ENCODE peak calls at places on chromosomes 12 and 14, in eight cellular contexts. V, B, G, W, O, P, A and X are unnamed samples.

GRCh38 chr12:94057262-94058151 is 90.9 kb upstream of the PLXNC1 start:
- DNase-seq in V (no peak), B (no peak), G (peak; percentile 60), W (no peak), O (no peak), P (no peak), A (no peak), X (no peak)

GRCh38 chr12:127944211-127944899 is 322.6 kb upstream of the TMEM132C start:
- DNase-seq in V (no peak), B (no peak), G (no peak), W (no peak), O (no peak), P (no peak), A (no peak), X (no peak)

GRCh38 chr14:36346052-36346451 is 25.6 kb upstream of the MBIP start:
- DNase-seq in V (no peak), B (no peak), G (no peak), W (no peak), O (no peak), P (no peak), A (no peak), X (no peak)

GRCh38 chr12:124616394-124617343 is 49.3 kb upstream of the NCOR2 start:
- DNase-seq in V (no peak), B (no peak), G (no peak), W (no peak), O (no peak), P (no peak), A (no peak), X (no peak)

GRCh38 chr12:3033538-3033865 is 43.7 kb upstream of the TSPAN9 start:
- DNase-seq in V (no peak), B (no peak), G (no peak), W (no peak), O (no peak), P (no peak), A (no peak), X (no peak)

GRCh38 chr14:103128631-103129300 is 5.5 kb downstream of the TNFAIP2 start:
- DNase-seq in V (no peak), B (peak; percentile 17), G (no peak), W (no peak), O (peak; percentile 35), P (no peak), A (no peak), X (no peak)

GRCh38 chr12:40158592-40159111 is 52.8 kb upstream of the SLC2A13 start:
- DNase-seq in V (no peak), B (no peak), G (no peak), W (no peak), O (peak; percentile 99), P (no peak), A (peak; percentile 40), X (peak; percentile 74)

GRCh38 chr12:131894981-131895639 is 688 bp downstream of the ULK1 start:
- DNase-seq in V (no peak), B (no peak), G (no peak), W (no peak), O (no peak), P (no peak), A (no peak), X (peak; percentile 38)

GRCh38 chr14:101557321-101557695 is 4.0 kb upstream of the DIO3 start:
- DNase-seq in V (no peak), B (no peak), G (no peak), W (no peak), O (no peak), P (no peak), A (no peak), X (no peak)

GRCh38 chr14:103288076-103288766 is 45.8 kb upstream of the EIF5 start:
- DNase-seq in V (no peak), B (no peak), G (no peak), W (no peak), O (no peak), P (no peak), A (no peak), X (no peak)

GRCh38 chr12:53739285-53740129 is 12.3 kb upstream of the CALCOCO1 start:
- DNase-seq in V (no peak), B (no peak), G (no peak), W (no peak), O (no peak), P (no peak), A (no peak), X (no peak)

GRCh38 chr12:6370994-6371754 is 4.2 kb downstream of the SCNN1A start:
- DNase-seq in V (no peak), B (no peak), G (peak; percentile 87), W (no peak), O (peak; percentile 94), P (peak; percentile 66), A (peak; percentile 79), X (peak; percentile 81)

GRCh38 chr14:66444271-66444987 is 41.7 kb upstream of the CCDC196 start:
- DNase-seq in V (no peak), B (no peak), G (no peak), W (no peak), O (no peak), P (no peak), A (no peak), X (no peak)

GRCh38 chr12:53067074-53067992 is 11.9 kb downstream of the SPRYD3 start:
- DNase-seq in V (no peak), B (no peak), G (no peak), W (no peak), O (no peak), P (no peak), A (no peak), X (no peak)

GRCh38 chr12:89160716-89161123 is 191.6 kb downstream of the DUSP6 start:
- DNase-seq in V (no peak), B (peak; percentile 67), G (peak; percentile 84), W (no peak), O (peak; percentile 94), P (no peak), A (peak; percentile 58), X (no peak)

GRCh38 chr12:94892544-94893267 is 110.8 kb downstream of the NDUFA12 start:
- DNase-seq in V (no peak), B (no peak), G (no peak), W (no peak), O (no peak), P (no peak), A (no peak), X (no peak)

GRCh38 chr14:103230021-103230420 is 104.0 kb upstream of the EIF5 start:
- DNase-seq in V (no peak), B (no peak), G (no peak), W (no peak), O (no peak), P (no peak), A (no peak), X (no peak)

GRCh38 chr14:77424862-77425261 is 1.5 kb upstream of the NOXRED1 start:
- DNase-seq in V (no peak), B (no peak), G (no peak), W (no peak), O (no peak), P (no peak), A (no peak), X (no peak)
- H3K36me3 ChIP-seq in V (peaks cover 49% of the 10 kb centered on the region), B (peaks cover 91% of the 10 kb centered on the region), G (peaks cover 11% of the 10 kb centered on the region), W (peaks cover 35% of the 10 kb centered on the region), O (peaks cover 24% of the 10 kb centered on the region), P (peaks cover 6% of the 10 kb centered on the region), A (peaks cover 48% of the 10 kb centered on the region), X (peaks cover 32% of the 10 kb centered on the region)

DNA sequence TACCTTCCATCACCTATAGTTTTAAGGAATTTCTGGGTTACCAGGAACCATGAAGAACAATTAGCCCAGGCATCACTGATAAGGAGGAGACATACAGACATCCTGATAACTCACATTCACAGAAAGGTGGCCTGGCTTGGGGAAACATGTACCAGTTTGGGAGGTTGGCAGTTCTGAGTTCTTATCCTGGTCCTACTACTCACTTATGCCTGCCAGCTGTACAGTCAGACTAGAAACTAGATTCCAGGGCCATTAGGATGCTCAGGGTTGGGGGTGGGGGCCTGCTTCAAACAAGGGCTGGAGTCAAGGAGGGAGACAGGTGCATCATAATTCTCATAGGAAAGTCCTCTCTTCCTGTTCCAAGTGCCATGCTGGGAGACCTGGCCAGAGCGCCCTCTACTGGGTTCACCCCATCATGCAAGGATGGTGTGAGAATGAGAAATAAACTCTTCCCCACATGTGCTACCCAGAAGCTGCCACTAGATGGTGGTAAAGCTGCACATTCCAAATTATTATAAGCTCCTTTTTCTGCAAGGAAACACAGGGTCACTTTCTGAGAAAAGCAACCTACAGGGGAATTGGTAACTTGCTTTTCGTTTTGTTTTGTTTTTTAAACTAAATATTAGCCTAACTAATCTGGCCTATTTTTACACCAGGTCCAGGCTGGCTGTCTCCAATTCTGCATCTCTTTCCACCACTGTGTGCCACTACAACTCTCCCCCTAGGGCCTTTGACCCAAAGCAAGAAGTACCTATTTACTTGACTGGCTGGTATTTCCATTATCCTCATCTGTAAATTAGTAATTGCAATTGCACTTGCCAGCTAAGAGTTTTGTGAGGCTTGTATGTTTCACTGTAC is 14.5 kb downstream of the OAS2 start:
- DNase-seq in V (no peak), B (peak; percentile 20), G (peak; percentile 32), W (peak; percentile 14), O (peak; percentile 62), P (peak; percentile 54), A (peak; percentile 48), X (peak; percentile 47)
- H3K36me3 ChIP-seq in V (peaks cover 69% of the 10 kb centered on the region), B (peaks cover 31% of the 10 kb centered on the region), G (no peaks in the 10 kb centered on the region), W (peaks cover 56% of the 10 kb centered on the region), O (no peaks in the 10 kb centered on the region), P (no peaks in the 10 kb centered on the region), A (peaks cover 12% of the 10 kb centered on the region), X (no peaks in the 10 kb centered on the region)

DNA sequence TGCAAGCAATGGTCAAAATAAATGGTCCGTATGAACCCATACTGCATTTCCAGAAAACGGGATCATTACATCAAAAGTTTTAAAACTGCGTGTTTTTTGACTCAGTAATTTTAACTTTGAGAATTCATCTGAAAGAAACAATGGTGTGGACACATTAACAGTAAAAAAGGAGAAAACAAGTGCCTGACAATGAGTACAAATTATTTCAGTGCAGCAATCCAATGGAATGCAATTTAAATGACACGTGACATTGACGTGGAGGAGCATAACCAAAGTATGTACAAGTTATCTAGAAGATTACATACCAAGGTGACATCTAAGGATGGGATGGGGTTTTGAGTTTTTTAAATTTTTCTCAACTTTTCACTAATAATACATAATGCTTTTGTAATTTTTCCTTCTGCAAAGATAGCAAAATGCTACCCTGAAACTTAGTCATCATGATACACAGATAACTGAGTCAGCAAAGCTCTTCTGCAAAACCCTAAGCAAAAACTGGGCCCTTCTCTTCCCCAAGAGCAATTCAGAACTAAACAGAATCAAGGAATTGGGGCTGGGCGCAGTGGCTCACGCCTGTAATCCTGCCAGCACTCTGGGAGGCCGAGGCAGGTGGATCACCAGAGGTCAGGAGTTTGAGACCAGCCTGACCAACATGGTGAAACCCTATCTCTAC is 20.4 kb downstream of the HNRNPC start:
- DNase-seq in V (no peak), B (no peak), G (no peak), W (no peak), O (no peak), P (no peak), A (no peak), X (no peak)
- H3K36me3 ChIP-seq in V (peaks cover 52% of the 10 kb centered on the region), B (peaks cover 54% of the 10 kb centered on the region), G (peaks cover 3% of the 10 kb centered on the region), W (peaks cover 41% of the 10 kb centered on the region), O (peaks cover 17% of the 10 kb centered on the region), P (peaks cover 32% of the 10 kb centered on the region), A (peaks cover 17% of the 10 kb centered on the region), X (peaks cover 79% of the 10 kb centered on the region)

GRCh38 chr12:14190694-14191093 is 174.8 kb upstream of the ATF7IP start:
- DNase-seq in V (no peak), B (no peak), G (peak; percentile 6), W (no peak), O (no peak), P (no peak), A (no peak), X (no peak)
- H3K36me3 ChIP-seq in V (no peaks in the 10 kb centered on the region), B (no peaks in the 10 kb centered on the region), G (no peaks in the 10 kb centered on the region), W (no peaks in the 10 kb centered on the region), O (no peaks in the 10 kb centered on the region), P (no peaks in the 10 kb centered on the region), A (no peaks in the 10 kb centered on the region), X (no peaks in the 10 kb centered on the region)

GRCh38 chr14:92980866-92981265 is 57.9 kb downstream of the CHGA start:
- DNase-seq in V (no peak), B (no peak), G (no peak), W (no peak), O (no peak), P (no peak), A (no peak), X (no peak)
- H3K36me3 ChIP-seq in V (peaks cover 36% of the 10 kb centered on the region), B (peaks cover 35% of the 10 kb centered on the region), G (no peaks in the 10 kb centered on the region), W (peaks cover 9% of the 10 kb centered on the region), O (peaks cover 11% of the 10 kb centered on the region), P (no peaks in the 10 kb centered on the region), A (peaks cover 5% of the 10 kb centered on the region), X (peaks cover 15% of the 10 kb centered on the region)